ENCODE peak calls at places on chromosome 10, in seven cellular contexts. H, G, X, C, M, D and B are unnamed samples. For H3K9me3, the result is how much of the 10 kb centered on the place peaks cover.

GRCh38 chr10:63343476-63343875 is 122.3 kb downstream of the JMJD1C start:
- DNase-seq in H (no peak), G (no peak), D (no peak), C (no peak), M (no peak), X (no peak), B (peak)

GRCh38 chr10:33455029-33455428 is 120.6 kb upstream of the NRP1 start:
- DNase-seq in G (no peak), M (no peak), H (no peak), D (no peak), X (no peak), C (no peak), B (no peak)

GRCh38 chr10:126734015-126734414 is 63.5 kb upstream of the C10orf90 start:
- DNase-seq in X (no peak), M (no peak), D (no peak), C (no peak), G (no peak), H (no peak), B (no peak)

GRCh38 chr10:125026036-125026931 is 84.4 kb downstream of the ZRANB1 start:
- DNase-seq in G (no peak), X (no peak), H (no peak), M (no peak), C (no peak), D (no peak), B (no peak)

GRCh38 chr10:74991435-74991834 is 120.0 kb upstream of the SAMD8 start:
- DNase-seq in C (peak), M (peak), G (no peak), D (peak), H (no peak), X (no peak), B (no peak)

GRCh38 chr10:119006451-119007210 is 22.9 kb upstream of the NANOS1 start:
- DNase-seq in M (peak), X (peak), C (no peak), H (peak), G (no peak), D (no peak), B (peak)

GRCh38 chr10:89963446-89964102 is 262.2 kb downstream of the KIF20B start:
- DNase-seq in D (no peak), M (no peak), X (no peak), C (no peak), H (no peak), G (no peak), B (no peak)

GRCh38 chr10:100878291-100878910 is 34.4 kb upstream of the SLF2 start:
- DNase-seq in X (peak), C (peak), G (no peak), M (peak), D (no peak), H (no peak), B (peak)

GRCh38 chr10:14758994-14759664 is 15.6 kb downstream of the FAM107B start:
- DNase-seq in G (no peak), D (no peak), H (no peak), X (no peak), M (peak), C (no peak), B (no peak)

GRCh38 chr10:77300682-77301081 is 336.9 kb downstream of the KCNMA1 start:
- DNase-seq in G (no peak), X (no peak), C (no peak), D (no peak), M (no peak), H (no peak), B (no peak)

GRCh38 chr10:96974348-96974747 is 142.2 kb downstream of the LCOR start:
- DNase-seq in D (no peak), G (no peak), M (no peak), X (no peak), H (no peak), C (no peak), B (no peak)

GRCh38 chr10:29615195-29615594 is 19.6 kb downstream of the SVIL start:
- DNase-seq in M (no peak), X (no peak), D (no peak), C (no peak), G (no peak), H (no peak), B (no peak)

GRCh38 chr10:117169480-117169879 is 27.8 kb upstream of the KCNK18 start:
- DNase-seq in M (no peak), X (no peak), H (no peak), D (no peak), C (no peak), G (no peak), B (no peak)

GRCh38 chr10:23870612-23871011 is 338.3 kb upstream of the KIAA1217 start:
- DNase-seq in D (no peak), C (no peak), M (no peak), H (no peak), X (no peak), G (no peak), B (no peak)

GRCh38 chr10:57247271-57247670 is 886.2 kb upstream of the ZWINT start:
- DNase-seq in H (no peak), X (no peak), D (no peak), C (no peak), G (no peak), M (no peak), B (no peak)

GRCh38 chr10:103854265-103854686 is 1.1 kb downstream of the SH3PXD2A start:
- DNase-seq in G (no peak), X (no peak), D (no peak), C (peak), M (peak), H (no peak), B (no peak)

GRCh38 chr10:51046668-51047067 is 27.6 kb upstream of the PRKG1 start:
- DNase-seq in D (no peak), M (no peak), C (no peak), X (no peak), H (no peak), G (no peak), B (no peak)

GRCh38 chr10:51047857-51048256 is 26.4 kb upstream of the PRKG1 start:
- DNase-seq in X (no peak), H (no peak), C (no peak), G (no peak), M (no peak), D (no peak), B (no peak)

GRCh38 chr10:51052152-51052551 is 22.1 kb upstream of the PRKG1 start:
- DNase-seq in X (no peak), H (no peak), D (no peak), M (no peak), G (no peak), C (no peak), B (no peak)

DNA sequence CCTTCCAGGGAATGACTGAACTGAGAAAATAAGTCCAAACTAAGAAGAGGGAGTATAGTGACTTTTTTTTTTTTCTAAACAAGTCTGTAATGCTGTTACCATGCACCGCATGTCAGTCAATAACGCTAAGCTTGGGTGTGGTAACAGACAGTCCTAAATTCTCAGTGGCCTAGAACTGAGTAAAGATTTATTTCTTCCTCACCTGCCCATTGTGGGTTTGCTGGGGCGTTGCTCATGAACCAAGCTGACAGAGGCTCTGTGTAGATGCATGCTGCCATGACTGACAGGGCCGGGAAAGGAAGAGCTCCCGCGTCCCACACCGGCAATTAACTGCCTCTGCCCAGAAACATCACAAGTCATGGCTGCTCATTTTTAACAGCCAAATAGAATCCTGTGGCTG is 25.5 kb upstream of the PRKG1 start:
- DNase-seq in D (no peak), G (no peak), C (no peak), H (no peak), X (no peak), M (no peak), B (no peak)
- H3K9me3 ChIP-seq in D (under half), G (under half), C (under half), H (under half), X (under half), M (under half), B (under half)

GRCh38 chr10:79275431-79275851 is 71.8 kb upstream of the PPIF start:
- DNase-seq in D (no peak), H (peak), X (no peak), M (no peak), G (no peak), C (no peak), B (no peak)
- H3K27ac ChIP-seq in D (no peak), H (peak), X (peak), M (no peak), G (no peak), C (no peak), B (no peak)

GRCh38 chr10:9297580-9297979 is 1243.1 kb downstream of the GATA3 start:
- DNase-seq in D (no peak), G (no peak), X (no peak), H (no peak), C (peak), M (no peak), B (no peak)
- H3K4me3 ChIP-seq in D (no peak), G (no peak), X (no peak), H (no peak), C (no peak), M (no peak), B (no peak)

GRCh38 chr10:133056651-133057178 is 31.0 kb upstream of the ADGRA1 start:
- DNase-seq in D (no peak), X (no peak), M (no peak), G (no peak), H (no peak), C (no peak), B (no peak)
- H3K9me3 ChIP-seq in D (under half), X (under half), M (under half), G (under half), H (under half), C (under half), B (under half)

GRCh38 chr10:79269969-79270368 is 77.3 kb upstream of the PPIF start:
- DNase-seq in H (no peak), D (no peak), X (no peak), G (no peak), C (no peak), M (no peak), B (no peak)
- H3K27ac ChIP-seq in H (no peak), D (no peak), X (peak), G (no peak), C (no peak), M (no peak), B (no peak)

GRCh38 chr10:114767589-114768393 is 53.8 kb upstream of the FHIP2A start:
- DNase-seq in X (peak), G (no peak), H (no peak), D (no peak), C (peak), M (no peak), B (no peak)
- H3K4me3 ChIP-seq in X (no peak), G (peak), H (peak), D (peak), C (peak), M (peak), B (peak)

GRCh38 chr10:1504940-1505339 is 232.4 kb downstream of the ADARB2 start:
- DNase-seq in D (no peak), C (no peak), H (no peak), X (no peak), M (no peak), G (no peak), B (no peak)

GRCh38 chr10:1507436-1507835 is 229.9 kb downstream of the ADARB2 start:
- DNase-seq in X (no peak), M (no peak), H (no peak), C (no peak), G (no peak), D (no peak), B (no peak)

GRCh38 chr10:1504286-1504685 is 233.0 kb downstream of the ADARB2 start:
- DNase-seq in D (no peak), M (no peak), H (no peak), C (no peak), X (no peak), G (no peak), B (no peak)

GRCh38 chr10:1509003-1509402 is 228.3 kb downstream of the ADARB2 start:
- DNase-seq in X (no peak), D (no peak), M (no peak), G (no peak), C (no peak), H (no peak), B (no peak)

DNA sequence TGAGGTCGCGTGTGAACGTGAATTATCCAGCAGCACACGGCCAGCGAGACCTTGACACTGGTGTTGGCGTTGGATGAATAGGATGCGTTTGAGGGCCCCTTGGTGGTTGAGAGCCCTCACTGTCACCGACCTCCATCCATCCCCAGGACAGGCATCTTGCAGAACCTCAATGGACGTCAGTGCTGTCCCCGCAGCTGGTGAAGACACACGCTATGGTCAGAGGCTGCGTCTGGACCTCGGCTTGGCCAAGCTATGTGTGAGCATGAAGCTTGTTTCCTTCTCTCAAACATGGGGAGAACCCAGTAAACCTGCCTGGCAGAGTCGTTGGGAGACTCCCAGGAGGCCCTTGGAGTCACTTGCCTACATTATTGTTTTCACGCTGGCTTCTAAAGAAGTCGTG is 229.2 kb downstream of the ADARB2 start:
- DNase-seq in G (no peak), X (no peak), H (no peak), C (no peak), D (no peak), M (no peak), B (no peak)
- H3K9me3 ChIP-seq in G (under half), X (under half), H (under half), C (under half), D (under half), M (under half), B (under half)